ENCODE peak calls at places on chromosomes 6 and 20, in four cellular contexts. M, K, L and O are unnamed samples.
A peak's percentile ranks its signal among the peaks of the same experiment; 100 is the strongest.

GRCh38 chr6:137956098-137956488 is 89.0 kb downstream of the TNFAIP3 start:
- DNase-seq in M (no peak), K (no peak), L (no peak), O (no peak)

GRCh38 chr6:170132011-170132521 is 158.8 kb downstream of the DLL1 start:
- DNase-seq in M (no peak), K (no peak), L (no peak), O (no peak)

GRCh38 chr20:39716796-39717341 is 754.7 kb downstream of the DHX35 start:
- DNase-seq in M (no peak), K (no peak), L (peak; percentile 8), O (no peak)

GRCh38 chr6:155152211-155153076 is 111.4 kb upstream of the CLDN20 start:
- DNase-seq in M (no peak), K (peak; percentile 55), L (no peak), O (peak; percentile 75)

GRCh38 chr6:111605100-111605748 is 454 bp downstream of the TRAF3IP2 start:
- DNase-seq in M (peak; percentile 31), K (peak; percentile 43), L (no peak), O (no peak)

GRCh38 chr20:50111120-50111828 is 1.7 kb downstream of the UBE2V1 start:
- DNase-seq in M (no peak), K (no peak), L (no peak), O (no peak)

GRCh38 chr6:24931296-24931695 is 4.5 kb downstream of the RIPOR2 start:
- DNase-seq in M (no peak), K (no peak), L (no peak), O (no peak)

GRCh38 chr20:8764289-8764962 is 304.5 kb upstream of the PLCB4 start:
- DNase-seq in M (no peak), K (no peak), L (no peak), O (no peak)

GRCh38 chr20:3890999-3891929 is 2.1 kb downstream of the PANK2 start:
- DNase-seq in M (no peak), K (no peak), L (no peak), O (no peak)

GRCh38 chr6:36028088-36028886 is 679 bp downstream of the MAPK14 start:
- DNase-seq in M (no peak), K (no peak), L (no peak), O (peak; percentile 46)

GRCh38 chr6:39495023-39495422 is 172.5 kb upstream of the KCNK16 start:
- DNase-seq in M (no peak), K (no peak), L (no peak), O (no peak)

GRCh38 chr6:85364354-85364753 is 85.5 kb upstream of the NT5E start:
- DNase-seq in M (peak; percentile 14), K (no peak), L (no peak), O (no peak)

GRCh38 chr6:10746915-10747250 is 722 bp upstream of the TMEM14B start:
- DNase-seq in M (no peak), K (no peak), L (no peak), O (no peak)

GRCh38 chr20:33864324-33864963 is 53.3 kb downstream of the CHMP4B start:
- DNase-seq in M (no peak), K (no peak), L (no peak), O (no peak)

GRCh38 chr6:19866199-19866872 is 29.2 kb downstream of the ID4 start:
- DNase-seq in M (no peak), K (no peak), L (no peak), O (no peak)

GRCh38 chr6:2020909-2021308 is 224.5 kb downstream of the GMDS start:
- DNase-seq in M (no peak), K (no peak), L (no peak), O (no peak)

GRCh38 chr6:93746892-93747291 is 327.5 kb upstream of the EPHA7 start:
- DNase-seq in M (no peak), K (no peak), L (no peak), O (no peak)

GRCh38 chr20:32970115-32970972 is 33.9 kb downstream of the SUN5 start:
- DNase-seq in M (no peak), K (no peak), L (no peak), O (no peak)

GRCh38 chr20:3771552-3772058 is 4.1 kb upstream of the ADISSP start:
- DNase-seq in M (no peak), K (no peak), L (no peak), O (no peak)

GRCh38 chr6:55443238-55444134 is 116.2 kb downstream of the GFRAL start:
- DNase-seq in M (no peak), K (no peak), L (no peak), O (no peak)

GRCh38 chr6:163133017-163133416 is 281.5 kb upstream of the QKI start:
- DNase-seq in M (no peak), K (peak; percentile 39), L (no peak), O (no peak)

GRCh38 chr6:100078509-100078908 is 84.5 kb upstream of the MCHR2 start:
- DNase-seq in M (no peak), K (no peak), L (no peak), O (peak; percentile 20)

GRCh38 chr6:154782245-154782644 is 49.0 kb downstream of the SCAF8 start:
- DNase-seq in M (no peak), K (no peak), L (no peak), O (no peak)

GRCh38 chr6:112574190-112574589 is 227.1 kb downstream of the RFPL4B start:
- DNase-seq in M (no peak), K (no peak), L (no peak), O (no peak)

GRCh38 chr6:18488526-18489270 is 101.5 kb downstream of the RNF144B start:
- DNase-seq in M (no peak), K (no peak), L (no peak), O (no peak)

GRCh38 chr20:58634121-58634817 is 16.8 kb upstream of the STX16 start:
- DNase-seq in M (no peak), K (no peak), L (no peak), O (no peak)

GRCh38 chr6:166637001-166637400 is 9.9 kb upstream of the RPS6KA2 start:
- DNase-seq in M (no peak), K (no peak), L (no peak), O (no peak)

GRCh38 chr20:12968472-12968871 is 40.3 kb upstream of the SPTLC3 start:
- DNase-seq in M (no peak), K (no peak), L (no peak), O (no peak)

GRCh38 chr6:122660296-122660695 is 50.1 kb downstream of the PKIB start:
- DNase-seq in M (no peak), K (no peak), L (no peak), O (no peak)

GRCh38 chr6:109255946-109256628 is 126.2 kb downstream of the CD164 start:
- DNase-seq in M (no peak), K (no peak), L (no peak), O (no peak)

GRCh38 chr6:81023708-81024107 is 728.8 kb downstream of the TENT5A start:
- DNase-seq in M (no peak), K (no peak), L (no peak), O (no peak)

GRCh38 chr6:87916446-87916845 is 131.2 kb upstream of the SPACA1 start:
- DNase-seq in M (no peak), K (no peak), L (no peak), O (no peak)

GRCh38 chr6:145732788-145733187 is 2.5 kb downstream of the EPM2A start:
- DNase-seq in M (no peak), K (no peak), L (no peak), O (no peak)

GRCh38 chr6:148177589-148178233 is 164.9 kb upstream of the SASH1 start:
- DNase-seq in M (peak; percentile 7), K (peak; percentile 56), L (no peak), O (peak; percentile 30)

GRCh38 chr6:37489697-37490336 is 9.9 kb downstream of the CCDC167 start:
- DNase-seq in M (no peak), K (peak; percentile 51), L (no peak), O (peak; percentile 39)

GRCh38 chr6:37487891-37488290 is 11.8 kb downstream of the CCDC167 start:
- DNase-seq in M (no peak), K (no peak), L (no peak), O (no peak)

GRCh38 chr6:37486440-37486839 is 13.3 kb downstream of the CCDC167 start:
- DNase-seq in M (no peak), K (no peak), L (no peak), O (no peak)

GRCh38 chr6:37490466-37491015 is 9.2 kb downstream of the CCDC167 start:
- DNase-seq in M (no peak), K (no peak), L (no peak), O (no peak)

DNA sequence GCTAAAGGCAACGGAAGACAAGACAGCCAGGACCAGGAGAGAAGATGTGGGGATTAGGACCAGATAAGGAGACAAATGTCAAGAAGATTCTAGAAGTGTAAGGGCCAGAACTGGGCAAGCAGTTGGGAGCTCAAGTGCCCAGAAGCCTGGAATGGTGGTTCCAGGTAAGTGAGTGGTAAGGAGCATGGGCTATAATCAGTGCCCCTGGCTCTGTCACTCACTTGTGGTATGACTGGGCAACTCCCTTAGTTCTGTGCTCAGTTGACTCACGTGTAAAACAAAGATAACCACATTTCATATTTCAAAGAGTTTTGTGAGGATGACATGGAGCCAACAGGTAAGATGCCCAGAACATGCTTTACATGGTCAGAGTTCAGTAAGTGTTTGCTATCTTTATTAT is 11.2 kb downstream of the CCDC167 start:
- DNase-seq in M (no peak), K (no peak), L (no peak), O (no peak)
- TF ChIP-seq CHD4 in M (no peak), K (no peak), L (no peak), O (no peak)

GRCh38 chr6:45946352-45946751 is 69.3 kb downstream of the CLIC5 start:
- DNase-seq in M (no peak), K (no peak), L (no peak), O (peak; percentile 25)
- TF ChIP-seq CHD4 in M (no peak), K (no peak), L (no peak), O (no peak)

DNA sequence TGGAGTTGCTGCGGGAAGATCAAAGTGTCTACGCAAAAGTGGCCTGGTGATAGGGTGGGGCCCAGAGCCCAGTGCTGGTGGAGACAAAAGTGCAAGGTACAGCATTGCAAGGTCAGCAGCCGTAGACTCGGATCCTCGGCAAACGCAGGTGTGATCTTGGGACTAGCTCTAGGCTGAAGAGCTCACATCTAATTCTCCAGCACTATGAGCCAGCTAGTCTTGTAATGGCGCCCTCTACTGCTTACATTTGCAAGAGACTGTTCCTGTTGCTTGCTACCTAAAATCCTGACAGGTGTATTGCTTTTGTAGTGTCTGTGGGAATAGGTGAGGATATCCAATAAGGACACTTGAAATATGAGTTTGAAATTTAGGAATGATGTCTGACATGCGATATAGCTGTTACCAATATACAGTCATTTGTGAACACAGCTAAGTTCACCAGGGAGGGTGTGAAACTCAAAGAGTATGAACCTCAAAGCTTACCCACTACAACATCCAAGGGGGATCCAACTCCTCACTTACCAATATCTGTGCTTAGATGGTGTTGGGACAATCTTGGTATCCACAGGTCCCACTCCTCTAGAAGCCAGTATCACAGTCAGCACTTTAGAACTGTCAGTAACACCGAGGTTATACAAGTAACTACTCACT is 58.4 kb downstream of the PDE7B start:
- DNase-seq in M (peak; percentile 7), K (peak; percentile 35), L (peak; percentile 19), O (peak; percentile 70)
- TF ChIP-seq CHD4 in M (no peak), K (no peak), L (no peak), O (no peak)

GRCh38 chr20:10733122-10733521 is 59.3 kb upstream of the JAG1 start:
- DNase-seq in M (no peak), K (no peak), L (no peak), O (no peak)
- TF ChIP-seq CHD4 in M (no peak), K (no peak), L (no peak), O (no peak)

GRCh38 chr6:79127660-79128059 is 49.6 kb upstream of the PHIP start:
- DNase-seq in M (no peak), K (no peak), L (no peak), O (peak; percentile 13)
- TF ChIP-seq CHD4 in M (no peak), K (no peak), L (no peak), O (no peak)